ENCODE peak calls at places on chromosomes 12 and 14, in four cellular contexts. Q, V, D and Y are unnamed samples.

GRCh38 chr12:112967858-112968257 is 10.5 kb upstream of the OAS2 start:
- DNase-seq in D (no peak), V (no peak), Q (no peak), Y (no peak)

GRCh38 chr12:6824962-6825381 is 3.2 kb upstream of the P3H3 start:
- DNase-seq in Q (no peak), D (no peak), V (no peak), Y (no peak)

GRCh38 chr14:35296505-35296904 is 4.3 kb downstream of the PSMA6 start:
- DNase-seq in D (no peak), V (no peak), Q (no peak), Y (no peak)

GRCh38 chr12:93127107-93127560 is 198.0 kb upstream of the EEA1 start:
- DNase-seq in Q (no peak), V (no peak), D (no peak), Y (no peak)

GRCh38 chr14:32477406-32477805 is 148.3 kb downstream of the AKAP6 start:
- DNase-seq in D (no peak), V (no peak), Q (no peak), Y (no peak)

GRCh38 chr12:104823985-104824441 is 134.1 kb downstream of the SLC41A2 start:
- DNase-seq in V (no peak), Q (no peak), D (no peak), Y (no peak)

GRCh38 chr14:36057452-36058142 is 118.9 kb downstream of the PTCSC3 start:
- DNase-seq in D (no peak), Q (no peak), V (no peak), Y (no peak)

GRCh38 chr14:55047301-55048053 is 4.0 kb upstream of the MAPK1IP1L start:
- DNase-seq in D (no peak), V (no peak), Q (no peak), Y (no peak)

GRCh38 chr12:80622271-80622670 is 85.2 kb upstream of the MYF6 start:
- DNase-seq in D (no peak), Q (no peak), V (no peak), Y (no peak)

GRCh38 chr14:100747021-100747586 is 20.4 kb downstream of the DLK1 start:
- DNase-seq in D (no peak), Q (no peak), V (no peak), Y (no peak)

GRCh38 chr12:22609501-22609900 is 15.5 kb upstream of the ETNK1 start:
- DNase-seq in Q (no peak), D (no peak), V (no peak), Y (no peak)

GRCh38 chr14:69303086-69303485 is 43.1 kb downstream of the GALNT16 start:
- DNase-seq in Q (no peak), V (no peak), D (no peak), Y (no peak)

GRCh38 chr12:116538682-116539264 is 20.4 kb upstream of the MAP1LC3B2 start:
- DNase-seq in Q (no peak), V (peak), D (no peak), Y (no peak)

GRCh38 chr14:105010106-105010505 is 10.8 kb downstream of the CDCA4 start:
- DNase-seq in Q (no peak), V (no peak), D (no peak), Y (no peak)

GRCh38 chr14:61420326-61420725 is 98.9 kb downstream of the PRKCH start:
- DNase-seq in Q (no peak), D (no peak), V (no peak), Y (no peak)

GRCh38 chr12:11688379-11688778 is 38.9 kb downstream of the ETV6 start:
- DNase-seq in V (no peak), Q (no peak), D (no peak), Y (no peak)

GRCh38 chr12:108063192-108063591 is 65.9 kb upstream of the WSCD2 start:
- DNase-seq in Q (no peak), V (no peak), D (peak), Y (no peak)

GRCh38 chr14:79483472-79483871 is 727.8 kb downstream of the DIO2 start:
- DNase-seq in D (no peak), V (no peak), Q (no peak), Y (no peak)

GRCh38 chr14:55518391-55518790 is 61.6 kb upstream of the KTN1 start:
- DNase-seq in D (no peak), Q (no peak), V (no peak), Y (no peak)

GRCh38 chr12:111034148-111034910 is 114.0 kb upstream of the MYL2 start:
- DNase-seq in V (no peak), Q (no peak), D (peak), Y (no peak)

GRCh38 chr12:89949457-89950195 is 241.0 kb upstream of the ATP2B1 start:
- DNase-seq in V (peak), D (no peak), Q (no peak), Y (no peak)

GRCh38 chr14:68665116-68665515 is 127.8 kb downstream of the ZFP36L1 start:
- DNase-seq in Q (no peak), D (no peak), V (no peak), Y (no peak)

GRCh38 chr12:117933545-117933944 is 35.2 kb downstream of the KSR2 start:
- DNase-seq in V (peak), Q (no peak), D (no peak), Y (no peak)

GRCh38 chr14:32230181-32230580 is 27.1 kb upstream of the RNU6-8 start:
- DNase-seq in Q (no peak), D (no peak), V (no peak), Y (no peak)

GRCh38 chr14:95619785-95620417 is 66.3 kb upstream of the TCL1B start:
- DNase-seq in Q (no peak), D (no peak), V (no peak), Y (no peak)

GRCh38 chr12:49345840-49346658 is 639 bp upstream of the DNAJC22 start:
- DNase-seq in D (no peak), V (no peak), Q (no peak), Y (no peak)

GRCh38 chr12:115322275-115322674 is 638.3 kb upstream of the TBX3 start:
- DNase-seq in V (no peak), Q (no peak), D (no peak), Y (no peak)

GRCh38 chr12:114006482-114007425 is 40.6 kb upstream of the RBM19 start:
- DNase-seq in Q (no peak), V (no peak), D (no peak), Y (no peak)

GRCh38 chr12:85627584-85627983 is 208.6 kb downstream of the RASSF9 start:
- DNase-seq in V (no peak), Q (no peak), D (no peak), Y (no peak)

GRCh38 chr12:65741662-65742480 is 82.4 kb upstream of the HMGA2 start:
- DNase-seq in V (no peak), D (peak), Q (no peak), Y (peak)

GRCh38 chr14:67675219-67675582 is 769 bp upstream of the VTI1B start:
- DNase-seq in Q (no peak), D (no peak), V (no peak), Y (no peak)

GRCh38 chr14:53902307-53902706 is 54.3 kb downstream of the BMP4 start:
- DNase-seq in V (no peak), Q (no peak), D (no peak), Y (no peak)

GRCh38 chr14:33954016-33954598 is 3.2 kb upstream of the EGLN3 start:
- DNase-seq in Q (no peak), V (no peak), D (no peak), Y (no peak)

GRCh38 chr14:65179918-65180724 is 77.8 kb upstream of the MAX start:
- DNase-seq in V (peak), Q (no peak), D (no peak), Y (no peak)

GRCh38 chr14:105325716-105326567 is 11.4 kb downstream of the PACS2 start:
- DNase-seq in Q (no peak), D (no peak), V (no peak), Y (no peak)

GRCh38 chr12:47927346-47927745 is 22.6 kb upstream of the VDR start:
- DNase-seq in D (no peak), Q (no peak), V (no peak), Y (no peak)